ENCODE peak calls at places on chromosomes 13 and 19, in four cellular contexts. J is ascending aorta, N is choroid plexus epithelial cell, T is uterus. B is an unnamed sample.
A peak's percentile ranks its signal among the peaks of the same experiment; 100 is the strongest.

GRCh38 chr13:50798923-50799322 is 44.6 kb downstream of the DLEU7 start:
- DNase-seq in T (no peak), J (no peak), N (peak; percentile 16), B (no peak)

GRCh38 chr13:83498486-83499190 is 383.6 kb downstream of the SLITRK1 start:
- DNase-seq in T (no peak), N (peak; percentile 49), J (no peak), B (peak; percentile 29)

GRCh38 chr19:33905473-33905936 is 108.8 kb downstream of the KCTD15 start:
- DNase-seq in J (no peak), N (peak; percentile 46), T (no peak), B (no peak)

GRCh38 chr13:92842145-92842544 is 384.5 kb upstream of the GPC6 start:
- DNase-seq in J (no peak), T (no peak), N (peak; percentile 95), B (peak; percentile 35)

GRCh38 chr13:37364024-37364423 is 234.5 kb downstream of the POSTN start:
- DNase-seq in T (no peak), J (no peak), N (no peak), B (no peak)

GRCh38 chr19:54030895-54031586 is 32.7 kb downstream of the VSTM1 start:
- DNase-seq in J (no peak), T (no peak), N (peak; percentile 52), B (no peak)

GRCh38 chr13:109148243-109148642 is 518.8 kb downstream of the MYO16 start:
- DNase-seq in T (no peak), J (no peak), N (peak; percentile 53), B (no peak)

GRCh38 chr19:37963190-37963947 is 56.4 kb downstream of the SIPA1L3 start:
- DNase-seq in J (no peak), T (no peak), N (peak; percentile 43), B (peak; percentile 40)

GRCh38 chr13:48775285-48775684 is 121.6 kb downstream of the CYSLTR2 start:
- DNase-seq in N (peak; percentile 44), J (no peak), T (no peak), B (no peak)

GRCh38 chr13:110323172-110323851 is 16.2 kb downstream of the COL4A2 start:
- DNase-seq in N (peak; percentile 95), T (no peak), J (no peak), B (no peak)

GRCh38 chr13:21528616-21529015 is 69.5 kb upstream of the ZDHHC20 start:
- DNase-seq in N (peak; percentile 67), T (no peak), J (no peak), B (no peak)

GRCh38 chr19:9674669-9675357 is at the start of gene ZNF562:
- DNase-seq in N (peak; percentile 89), J (peak; percentile 31), T (peak; percentile 83), B (peak; percentile 49)

GRCh38 chr19:27774827-27775226 is 1438.1 kb downstream of the UQCRFS1 start:
- DNase-seq in T (no peak), N (peak; percentile 12), J (no peak), B (no peak)
- TF ChIP-seq CTCF in T (no peak), N (peak; percentile 53), J (no peak), B (no peak)

GRCh38 chr19:45168767-45169351 is 8.1 kb upstream of the NKPD1 start:
- DNase-seq in T (no peak), N (no peak), J (no peak), B (no peak)
- TF ChIP-seq CTCF in T (no peak), N (no peak), J (no peak), B (no peak)

GRCh38 chr19:7478173-7478842 is 10.5 kb downstream of the PEX11G start:
- DNase-seq in J (no peak), N (no peak), T (no peak), B (no peak)
- TF ChIP-seq CTCF in J (no peak), N (no peak), T (no peak), B (no peak)

GRCh38 chr19:49210108-49210900 is 52.7 kb downstream of the TRPM4 start:
- DNase-seq in J (no peak), N (peak; percentile 56), T (peak; percentile 32), B (no peak)
- TF ChIP-seq CTCF in J (no peak), N (no peak), T (no peak), B (no peak)